ENCODE peak calls at places on chromosome 21, in four cellular contexts. One of them, this sample, is unnamed.

GRCh38 chr21:44969965-44970755 is 30.3 kb downstream of the SLX9 start:
- DNase-seq in nucleus accumbens: no peak
- DNase-seq in ACHN: no peak
- DNase-seq in HAP-1: no peak
- DNase-seq in this sample: no peak

GRCh38 chr21:32007461-32007860 is 134.6 kb downstream of the HUNK start:
- DNase-seq in nucleus accumbens: no peak
- DNase-seq in ACHN: no peak
- DNase-seq in HAP-1: no peak
- DNase-seq in this sample: no peak

GRCh38 chr21:35303085-35303484 is 254.0 kb upstream of the RUNX1 start:
- DNase-seq in ACHN: peak; percentile 66
- DNase-seq in HAP-1: no peak
- DNase-seq in nucleus accumbens: no peak
- DNase-seq in this sample: no peak

GRCh38 chr21:45448810-45449657 is 44.1 kb downstream of the COL18A1 start:
- DNase-seq in HAP-1: no peak
- DNase-seq in nucleus accumbens: no peak
- DNase-seq in ACHN: no peak
- DNase-seq in this sample: no peak

GRCh38 chr21:14215971-14216621 is at the start of gene RBM11:
- DNase-seq in nucleus accumbens: peak; percentile 60
- DNase-seq in HAP-1: peak; percentile 88
- DNase-seq in ACHN: peak; percentile 69
- DNase-seq in this sample: peak; percentile 74

GRCh38 chr21:45380566-45380965 is 24.4 kb upstream of the COL18A1 start:
- DNase-seq in nucleus accumbens: no peak
- DNase-seq in HAP-1: no peak
- DNase-seq in ACHN: no peak
- DNase-seq in this sample: no peak

GRCh38 chr21:41488080-41488479 is 19.9 kb downstream of the TMPRSS2 start:
- DNase-seq in HAP-1: no peak
- DNase-seq in nucleus accumbens: no peak
- DNase-seq in ACHN: no peak
- DNase-seq in this sample: no peak

GRCh38 chr21:45833437-45833836 is 148.1 kb upstream of the COL6A1 start:
- DNase-seq in nucleus accumbens: no peak
- DNase-seq in HAP-1: no peak
- DNase-seq in ACHN: no peak
- DNase-seq in this sample: no peak

GRCh38 chr21:41612674-41613250 is 104.8 kb upstream of the TMPRSS2 start:
- DNase-seq in nucleus accumbens: peak; percentile 57
- DNase-seq in HAP-1: peak; percentile 47
- DNase-seq in ACHN: peak; percentile 33
- DNase-seq in this sample: peak; percentile 81

GRCh38 chr21:15430577-15430976 is 299.2 kb upstream of the USP25 start:
- DNase-seq in nucleus accumbens: no peak
- DNase-seq in HAP-1: no peak
- DNase-seq in ACHN: no peak
- DNase-seq in this sample: no peak

GRCh38 chr21:45747802-45748445 is 104.4 kb downstream of the PCBP3 start:
- DNase-seq in ACHN: peak; percentile 38
- DNase-seq in nucleus accumbens: peak; percentile 36
- DNase-seq in HAP-1: no peak
- DNase-seq in this sample: no peak

GRCh38 chr21:41589620-41590175 is 81.7 kb upstream of the TMPRSS2 start:
- DNase-seq in HAP-1: no peak
- DNase-seq in ACHN: no peak
- DNase-seq in nucleus accumbens: no peak
- DNase-seq in this sample: no peak

This sample was measured in hypothalamus.